ENCODE peak calls at places on chromosomes 6 and 20, in eight cellular contexts. One of them, this sample, is unnamed.

GRCh38 chr20:40706977-40707582 is 18.0 kb upstream of the MAFB start:
- DNase-seq in cardiac muscle cell: peak
- DNase-seq in left ventricle myocardium inferior: no peak
- DNase-seq in pancreas: no peak
- DNase-seq in CD8-positive, alpha-beta T cell: no peak
- DNase-seq in A549: no peak
- DNase-seq in WTC11: peak
- DNase-seq in transverse colon: no peak
- DNase-seq in this sample: no peak

GRCh38 chr6:24397631-24398030 is 5.1 kb upstream of the MRS2 start:
- DNase-seq in cardiac muscle cell: no peak
- DNase-seq in left ventricle myocardium inferior: no peak
- DNase-seq in pancreas: no peak
- DNase-seq in CD8-positive, alpha-beta T cell: no peak
- DNase-seq in A549: no peak
- DNase-seq in WTC11: no peak
- DNase-seq in transverse colon: no peak
- DNase-seq in this sample: no peak

GRCh38 chr6:37077459-37078296 is 72.2 kb downstream of the FGD2 start:
- DNase-seq in cardiac muscle cell: peak
- DNase-seq in left ventricle myocardium inferior: peak
- DNase-seq in pancreas: peak
- DNase-seq in CD8-positive, alpha-beta T cell: no peak
- DNase-seq in A549: no peak
- DNase-seq in WTC11: peak
- DNase-seq in transverse colon: peak
- DNase-seq in this sample: no peak

GRCh38 chr6:41685641-41686380 is 47.5 kb downstream of the MDFI start:
- DNase-seq in cardiac muscle cell: no peak
- DNase-seq in left ventricle myocardium inferior: no peak
- DNase-seq in pancreas: peak
- DNase-seq in CD8-positive, alpha-beta T cell: no peak
- DNase-seq in A549: no peak
- DNase-seq in WTC11: peak
- DNase-seq in transverse colon: no peak
- DNase-seq in this sample: no peak

GRCh38 chr20:63968136-63968927 is 1.4 kb downstream of the ZNF512B start:
- DNase-seq in cardiac muscle cell: no peak
- DNase-seq in left ventricle myocardium inferior: peak
- DNase-seq in pancreas: no peak
- DNase-seq in CD8-positive, alpha-beta T cell: no peak
- DNase-seq in A549: no peak
- DNase-seq in WTC11: no peak
- DNase-seq in transverse colon: peak
- DNase-seq in this sample: peak

GRCh38 chr6:42022755-42023384 is 27.5 kb upstream of the TAF8 start:
- DNase-seq in cardiac muscle cell: no peak
- DNase-seq in left ventricle myocardium inferior: no peak
- DNase-seq in pancreas: no peak
- DNase-seq in CD8-positive, alpha-beta T cell: no peak
- DNase-seq in A549: no peak
- DNase-seq in WTC11: no peak
- DNase-seq in transverse colon: no peak
- DNase-seq in this sample: no peak

GRCh38 chr6:129350278-129350677 is 359.7 kb downstream of the ARHGAP18 start:
- DNase-seq in cardiac muscle cell: no peak
- DNase-seq in left ventricle myocardium inferior: no peak
- DNase-seq in pancreas: no peak
- DNase-seq in CD8-positive, alpha-beta T cell: no peak
- DNase-seq in A549: no peak
- DNase-seq in WTC11: no peak
- DNase-seq in transverse colon: peak
- DNase-seq in this sample: no peak

GRCh38 chr20:17417221-17417620 is 114.0 kb downstream of the BFSP1 start:
- DNase-seq in cardiac muscle cell: no peak
- DNase-seq in left ventricle myocardium inferior: no peak
- DNase-seq in pancreas: no peak
- DNase-seq in CD8-positive, alpha-beta T cell: no peak
- DNase-seq in A549: no peak
- DNase-seq in WTC11: no peak
- DNase-seq in transverse colon: no peak
- DNase-seq in this sample: no peak

GRCh38 chr20:51639206-51639832 is 96.8 kb upstream of the NFATC2 start:
- DNase-seq in cardiac muscle cell: peak
- DNase-seq in left ventricle myocardium inferior: peak
- DNase-seq in pancreas: peak
- DNase-seq in CD8-positive, alpha-beta T cell: peak
- DNase-seq in A549: peak
- DNase-seq in WTC11: peak
- DNase-seq in transverse colon: peak
- DNase-seq in this sample: peak

GRCh38 chr20:21229163-21229562 is 74.0 kb upstream of the XRN2 start:
- DNase-seq in cardiac muscle cell: no peak
- DNase-seq in left ventricle myocardium inferior: no peak
- DNase-seq in pancreas: no peak
- DNase-seq in CD8-positive, alpha-beta T cell: no peak
- DNase-seq in A549: peak
- DNase-seq in WTC11: no peak
- DNase-seq in transverse colon: no peak
- DNase-seq in this sample: no peak

GRCh38 chr6:170346649-170347048 is 40.1 kb downstream of the FAM120B start:
- DNase-seq in cardiac muscle cell: no peak
- DNase-seq in left ventricle myocardium inferior: no peak
- DNase-seq in pancreas: no peak
- DNase-seq in CD8-positive, alpha-beta T cell: no peak
- DNase-seq in A549: no peak
- DNase-seq in WTC11: no peak
- DNase-seq in transverse colon: no peak
- DNase-seq in this sample: no peak

GRCh38 chr20:31918471-31919105 is 33.3 kb downstream of the PDRG1 start:
- DNase-seq in cardiac muscle cell: no peak
- DNase-seq in left ventricle myocardium inferior: no peak
- DNase-seq in pancreas: no peak
- DNase-seq in CD8-positive, alpha-beta T cell: no peak
- DNase-seq in A549: no peak
- DNase-seq in WTC11: no peak
- DNase-seq in transverse colon: no peak
- DNase-seq in this sample: no peak

GRCh38 chr6:13272131-13273046 is 55.9 kb downstream of the TBC1D7 start:
- DNase-seq in cardiac muscle cell: no peak
- DNase-seq in left ventricle myocardium inferior: peak
- DNase-seq in pancreas: no peak
- DNase-seq in CD8-positive, alpha-beta T cell: no peak
- DNase-seq in A549: no peak
- DNase-seq in WTC11: no peak
- DNase-seq in transverse colon: peak
- DNase-seq in this sample: no peak
- TF ChIP-seq CTCF in cardiac muscle cell: no peak
- TF ChIP-seq CTCF in left ventricle myocardium inferior: no peak
- TF ChIP-seq CTCF in pancreas: no peak
- TF ChIP-seq CTCF in CD8-positive, alpha-beta T cell: no peak
- TF ChIP-seq CTCF in A549: no peak
- TF ChIP-seq CTCF in WTC11: no peak
- TF ChIP-seq CTCF in transverse colon: no peak
- TF ChIP-seq CTCF in this sample: no peak

DNA sequence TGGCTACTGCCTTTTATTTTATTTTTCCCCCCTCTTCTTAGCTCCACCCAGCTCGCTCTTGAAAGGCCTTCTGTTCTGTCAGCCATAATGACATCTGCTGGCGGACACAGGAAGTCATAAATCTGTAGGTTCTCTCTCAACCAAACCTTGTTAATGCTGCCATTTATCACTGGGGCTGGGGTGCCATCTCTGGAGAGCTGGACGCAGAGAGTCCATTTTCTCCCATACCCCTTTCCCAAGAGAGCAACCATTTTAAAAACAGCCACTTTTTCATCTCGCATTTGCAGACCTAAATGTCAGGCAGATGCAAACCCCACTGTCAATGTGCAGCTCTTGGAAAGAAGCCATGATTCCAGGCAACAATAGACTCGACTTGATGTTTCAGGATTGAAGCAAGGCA is 13.0 kb upstream of the TSHZ2 start:
- DNase-seq in cardiac muscle cell: no peak
- DNase-seq in left ventricle myocardium inferior: no peak
- DNase-seq in pancreas: no peak
- DNase-seq in CD8-positive, alpha-beta T cell: no peak
- DNase-seq in A549: no peak
- DNase-seq in WTC11: no peak
- DNase-seq in transverse colon: no peak
- DNase-seq in this sample: no peak
- TF ChIP-seq CTCF in cardiac muscle cell: peak
- TF ChIP-seq CTCF in left ventricle myocardium inferior: no peak
- TF ChIP-seq CTCF in pancreas: no peak
- TF ChIP-seq CTCF in CD8-positive, alpha-beta T cell: no peak
- TF ChIP-seq CTCF in A549: no peak
- TF ChIP-seq CTCF in WTC11: no peak
- TF ChIP-seq CTCF in transverse colon: no peak
- TF ChIP-seq CTCF in this sample: no peak

GRCh38 chr6:87139236-87139635 is 16.1 kb upstream of the ZNF292 start:
- DNase-seq in cardiac muscle cell: peak
- DNase-seq in left ventricle myocardium inferior: no peak
- DNase-seq in pancreas: no peak
- DNase-seq in CD8-positive, alpha-beta T cell: no peak
- DNase-seq in A549: peak
- DNase-seq in WTC11: no peak
- DNase-seq in transverse colon: peak
- DNase-seq in this sample: no peak
- TF ChIP-seq CTCF in cardiac muscle cell: peak
- TF ChIP-seq CTCF in left ventricle myocardium inferior: peak
- TF ChIP-seq CTCF in pancreas: peak
- TF ChIP-seq CTCF in CD8-positive, alpha-beta T cell: peak
- TF ChIP-seq CTCF in A549: peak
- TF ChIP-seq CTCF in WTC11: peak
- TF ChIP-seq CTCF in transverse colon: peak
- TF ChIP-seq CTCF in this sample: peak

DNA sequence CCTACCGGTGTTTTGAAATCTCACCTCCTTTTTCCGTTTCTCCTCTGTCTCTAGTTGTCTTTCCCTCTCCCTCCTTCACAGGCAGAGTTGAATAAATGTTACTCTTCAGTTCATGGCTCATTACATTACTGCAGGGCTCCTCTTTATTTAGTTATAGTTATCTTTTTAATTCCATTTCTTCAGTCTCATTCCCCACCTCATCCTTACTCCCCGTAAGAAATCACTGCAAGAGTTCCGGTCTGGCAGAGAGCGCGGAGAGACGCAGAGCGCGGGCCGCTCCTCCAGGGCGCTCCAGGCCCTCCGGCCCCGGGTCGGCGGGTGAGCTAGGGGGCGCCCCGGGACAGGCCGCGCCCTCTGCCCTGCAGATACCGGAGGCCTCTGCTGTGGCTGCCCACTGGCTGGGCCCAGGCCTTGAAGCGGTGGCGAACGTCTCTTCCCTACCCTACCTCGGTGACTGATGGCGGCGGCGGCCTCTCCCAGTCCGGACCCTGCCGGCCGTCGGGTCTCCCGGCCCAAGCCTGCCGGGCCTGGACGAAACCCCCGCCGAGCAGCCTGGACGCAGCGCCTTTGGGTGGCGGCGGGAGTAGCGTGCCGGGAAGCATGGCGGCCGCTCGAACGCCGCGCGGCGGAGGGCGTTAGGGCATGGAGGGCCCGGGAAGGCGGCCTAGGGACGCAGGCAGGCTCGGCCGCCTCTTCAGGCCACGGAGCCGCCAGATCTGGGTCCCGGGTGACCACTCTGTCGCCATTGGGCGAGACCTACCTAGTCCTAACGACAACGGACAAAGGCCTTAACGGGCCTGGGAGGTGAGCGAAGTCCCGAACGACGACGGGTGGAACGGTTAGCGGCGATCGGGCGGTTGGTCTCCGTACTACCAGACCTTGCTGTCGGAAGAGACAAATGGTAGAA is 16.4 kb upstream of the HMGN4 start:
- DNase-seq in cardiac muscle cell: peak
- DNase-seq in left ventricle myocardium inferior: peak
- DNase-seq in pancreas: peak
- DNase-seq in CD8-positive, alpha-beta T cell: peak
- DNase-seq in A549: peak
- DNase-seq in WTC11: peak
- DNase-seq in transverse colon: peak
- DNase-seq in this sample: peak
- TF ChIP-seq CTCF in cardiac muscle cell: peak
- TF ChIP-seq CTCF in left ventricle myocardium inferior: peak
- TF ChIP-seq CTCF in pancreas: no peak
- TF ChIP-seq CTCF in CD8-positive, alpha-beta T cell: no peak
- TF ChIP-seq CTCF in A549: peak
- TF ChIP-seq CTCF in WTC11: no peak
- TF ChIP-seq CTCF in transverse colon: peak
- TF ChIP-seq CTCF in this sample: peak

GRCh38 chr6:79048611-79049010 is 29.4 kb downstream of the PHIP start:
- DNase-seq in cardiac muscle cell: peak
- DNase-seq in left ventricle myocardium inferior: no peak
- DNase-seq in pancreas: no peak
- DNase-seq in CD8-positive, alpha-beta T cell: no peak
- DNase-seq in A549: peak
- DNase-seq in WTC11: peak
- DNase-seq in transverse colon: no peak
- DNase-seq in this sample: peak
- TF ChIP-seq CTCF in cardiac muscle cell: peak
- TF ChIP-seq CTCF in left ventricle myocardium inferior: peak
- TF ChIP-seq CTCF in pancreas: no peak
- TF ChIP-seq CTCF in CD8-positive, alpha-beta T cell: peak
- TF ChIP-seq CTCF in A549: no peak
- TF ChIP-seq CTCF in WTC11: peak
- TF ChIP-seq CTCF in transverse colon: peak
- TF ChIP-seq CTCF in this sample: peak